ENCODE peak calls at places on chromosomes 4 and X, in six cellular contexts. C is Caco-2; X is HCT116; W is gastrocnemius medialis; K is suprapubic skin; J is CD8-positive, alpha-beta memory T cell. R is an unnamed sample. For H3K36me3 and H3K4me1, the result is how much of the 10 kb centered on the place peaks cover.

GRCh38 chrX:39935414-39936064 is 162.2 kb downstream of the BCOR start:
- DNase-seq in C (no peak), X (no peak), W (no peak), K (no peak), J (no peak), R (no peak)

GRCh38 chrX:1316527-1316926 is 20.1 kb upstream of the IL3RA start:
- DNase-seq in C (no peak), X (no peak), W (peak), K (peak), J (no peak), R (no peak)

GRCh38 chr4:108783666-108784463 is 21.0 kb upstream of the ETNPPL start:
- DNase-seq in C (no peak), X (peak), W (no peak), K (no peak), J (no peak), R (no peak)

GRCh38 chr4:128351502-128351901 is 63.9 kb upstream of the PGRMC2 start:
- DNase-seq in C (no peak), X (no peak), W (no peak), K (no peak), J (no peak), R (no peak)

GRCh38 chr4:174260099-174260498 is 23.4 kb downstream of the FBXO8 start:
- DNase-seq in C (no peak), X (no peak), W (no peak), K (no peak), J (no peak), R (no peak)

GRCh38 chr4:183129125-183129524 is 30.1 kb downstream of the WWC2 start:
- DNase-seq in C (no peak), X (no peak), W (no peak), K (no peak), J (no peak), R (no peak)

GRCh38 chrX:10656214-10656613 is 35.8 kb upstream of the MID1 start:
- DNase-seq in C (no peak), X (no peak), W (no peak), K (no peak), J (no peak), R (no peak)

GRCh38 chr4:151717271-151717670 is 43.5 kb downstream of the GATB start:
- DNase-seq in C (no peak), X (no peak), W (no peak), K (no peak), J (no peak), R (no peak)

GRCh38 chr4:170089743-170090666 is at the start of gene AADAT:
- DNase-seq in C (peak), X (peak), W (peak), K (peak), J (no peak), R (peak)

GRCh38 chr4:8359193-8359592 is 81.3 kb downstream of the ACOX3 start:
- DNase-seq in C (no peak), X (no peak), W (no peak), K (no peak), J (no peak), R (no peak)

GRCh38 chr4:138405934-138406567 is 163.9 kb upstream of the SLC7A11 start:
- DNase-seq in C (no peak), X (no peak), W (no peak), K (no peak), J (no peak), R (no peak)

GRCh38 chr4:180617203-180617602 is 1626.0 kb upstream of the TENM3 start:
- DNase-seq in C (peak), X (no peak), W (no peak), K (no peak), J (no peak), R (no peak)

GRCh38 chrX:145563159-145563558 is 254.5 kb upstream of the SLITRK2 start:
- DNase-seq in C (no peak), X (no peak), W (no peak), K (no peak), J (no peak), R (no peak)

GRCh38 chrX:40444133-40444532 is 136.6 kb upstream of the ATP6AP2 start:
- DNase-seq in C (no peak), X (no peak), W (no peak), K (no peak), J (no peak), R (no peak)

GRCh38 chr4:178448372-178449040 is 1006.3 kb upstream of the AGA start:
- DNase-seq in C (no peak), X (no peak), W (no peak), K (no peak), J (no peak), R (no peak)

GRCh38 chrX:68238568-68238967 is 194.7 kb downstream of the OPHN1 start:
- DNase-seq in C (no peak), X (no peak), W (no peak), K (no peak), J (no peak), R (no peak)

GRCh38 chrX:8971116-8971515 is 62.8 kb downstream of the FAM9B start:
- DNase-seq in C (no peak), X (peak), W (no peak), K (no peak), J (no peak), R (no peak)

GRCh38 chr4:26308573-26308972 is 12.2 kb upstream of the RBPJ start:
- DNase-seq in C (no peak), X (no peak), W (no peak), K (no peak), J (no peak), R (no peak)

GRCh38 chr4:122083356-122083755 is 68.8 kb upstream of the BLTP1 start:
- DNase-seq in C (no peak), X (no peak), W (no peak), K (no peak), J (no peak), R (no peak)

GRCh38 chr4:183504930-183505555 is at the start of gene ING2:
- DNase-seq in C (peak), X (peak), W (peak), K (peak), J (peak), R (no peak)

GRCh38 chr4:155497306-155497705 is 120.5 kb upstream of the MAP9 start:
- DNase-seq in C (no peak), X (no peak), W (no peak), K (no peak), J (no peak), R (no peak)
- H3K36me3 ChIP-seq in C (under half), X (under half), W (under half), K (under half), J (under half), R (under half)

GRCh38 chr4:140706665-140707064 is 49.5 kb downstream of the TBC1D9 start:
- DNase-seq in C (no peak), X (no peak), W (no peak), K (no peak), J (no peak), R (no peak)

GRCh38 chr4:140710784-140711622 is 45.2 kb downstream of the TBC1D9 start:
- DNase-seq in C (no peak), X (no peak), W (no peak), K (no peak), J (no peak), R (no peak)

GRCh38 chr4:140707325-140707724 is 48.9 kb downstream of the TBC1D9 start:
- DNase-seq in C (no peak), X (no peak), W (no peak), K (no peak), J (no peak), R (no peak)

GRCh38 chr4:140715121-140715520 is 41.1 kb downstream of the TBC1D9 start:
- DNase-seq in C (no peak), X (no peak), W (no peak), K (no peak), J (no peak), R (no peak)

DNA sequence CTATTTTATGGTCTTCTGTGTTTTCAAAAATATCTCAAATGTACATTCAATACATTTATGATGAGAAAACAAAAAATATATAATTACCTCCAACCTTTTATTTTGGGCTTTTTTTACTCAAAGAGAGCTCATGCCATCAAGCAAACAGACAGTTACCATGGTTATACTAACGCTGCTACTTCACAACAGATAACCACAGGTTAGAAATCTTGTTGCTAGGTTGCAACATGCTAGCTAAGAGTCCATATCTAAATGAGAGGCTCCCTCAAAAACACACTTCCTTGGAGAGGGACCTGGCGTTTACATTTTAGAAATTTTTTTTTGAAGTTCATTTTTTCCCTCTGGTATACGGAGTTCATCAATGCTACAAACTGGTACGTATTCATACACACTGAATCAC is 44.3 kb downstream of the TBC1D9 start:
- DNase-seq in C (no peak), X (no peak), W (no peak), K (no peak), J (no peak), R (no peak)
- H3K4me1 ChIP-seq in C (under half), X (under half), W (under half), K (under half), J (under half), R (under half)

GRCh38 chr4:110163327-110164070 is 34.9 kb downstream of the ELOVL6 start:
- DNase-seq in C (no peak), X (peak), W (no peak), K (no peak), J (no peak), R (no peak)
- H3K36me3 ChIP-seq in C (under half), X (under half), W (under half), K (under half), J (under half), R (under half)

GRCh38 chr4:14513471-14513870 is 488.8 kb upstream of the CPEB2 start:
- DNase-seq in C (no peak), X (no peak), W (no peak), K (no peak), J (no peak), R (no peak)
- H3K4me1 ChIP-seq in C (under half), X (under half), W (under half), K (under half), J (under half), R (under half)

GRCh38 chrX:47204970-47205369 is 11.3 kb downstream of the UBA1 start:
- DNase-seq in C (no peak), X (no peak), W (no peak), K (no peak), J (no peak), R (no peak)

GRCh38 chrX:47206316-47206715 is 12.2 kb upstream of the CDK16 start:
- DNase-seq in C (no peak), X (no peak), W (no peak), K (no peak), J (no peak), R (no peak)

GRCh38 chrX:47209508-47210238 is 8.8 kb upstream of the CDK16 start:
- DNase-seq in C (no peak), X (no peak), W (peak), K (no peak), J (no peak), R (no peak)

GRCh38 chrX:47210661-47211425 is 7.6 kb upstream of the CDK16 start:
- DNase-seq in C (no peak), X (no peak), W (no peak), K (no peak), J (no peak), R (no peak)

DNA sequence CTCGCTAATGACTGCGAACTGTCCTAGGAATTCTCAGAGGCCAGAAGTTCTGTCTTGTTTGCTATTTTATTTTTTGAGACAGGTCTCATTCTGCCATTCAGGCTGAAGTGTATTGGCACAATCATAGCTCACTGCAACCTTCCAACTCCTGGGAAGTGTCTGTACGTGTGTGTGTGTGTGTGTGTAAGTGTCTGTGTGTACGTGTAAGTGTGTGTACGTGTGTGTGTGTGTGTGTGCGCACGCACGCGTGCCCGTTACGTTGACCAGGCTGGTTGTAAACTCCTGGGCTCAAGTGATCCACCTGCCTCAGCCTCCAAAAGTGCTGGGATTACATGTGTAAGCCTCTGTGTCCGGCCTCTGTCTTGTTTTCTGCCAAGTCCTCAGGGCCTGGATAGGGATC is 10.4 kb upstream of the CDK16 start:
- DNase-seq in C (no peak), X (no peak), W (no peak), K (no peak), J (no peak), R (no peak)
- H3K36me3 ChIP-seq in C (under half), X (half or more), W (half or more), K (half or more), J (half or more), R (half or more)

GRCh38 chr4:113147498-113148231 is 98.2 kb downstream of the ANK2 start:
- DNase-seq in C (no peak), X (no peak), W (no peak), K (no peak), J (no peak), R (no peak)

GRCh38 chr4:113148925-113149324 is 99.5 kb downstream of the ANK2 start:
- DNase-seq in C (no peak), X (no peak), W (no peak), K (no peak), J (no peak), R (no peak)

GRCh38 chr4:113146876-113147358 is 97.5 kb downstream of the ANK2 start:
- DNase-seq in C (peak), X (no peak), W (peak), K (no peak), J (no peak), R (no peak)

GRCh38 chr4:113145147-113145518 is 95.7 kb downstream of the ANK2 start:
- DNase-seq in C (no peak), X (no peak), W (no peak), K (no peak), J (no peak), R (no peak)

GRCh38 chr4:113145519-113146291 is 96.3 kb downstream of the ANK2 start:
- DNase-seq in C (no peak), X (no peak), W (peak), K (no peak), J (no peak), R (peak)
- H3K4me1 ChIP-seq in C (half or more), X (under half), W (under half), K (under half), J (under half), R (under half)

GRCh38 chrX:153454901-153455550 is 9.2 kb upstream of the TREX2 start:
- DNase-seq in C (no peak), X (no peak), W (no peak), K (no peak), J (no peak), R (no peak)
- H3K36me3 ChIP-seq in C (under half), X (under half), W (under half), K (under half), J (under half), R (under half)

DNA sequence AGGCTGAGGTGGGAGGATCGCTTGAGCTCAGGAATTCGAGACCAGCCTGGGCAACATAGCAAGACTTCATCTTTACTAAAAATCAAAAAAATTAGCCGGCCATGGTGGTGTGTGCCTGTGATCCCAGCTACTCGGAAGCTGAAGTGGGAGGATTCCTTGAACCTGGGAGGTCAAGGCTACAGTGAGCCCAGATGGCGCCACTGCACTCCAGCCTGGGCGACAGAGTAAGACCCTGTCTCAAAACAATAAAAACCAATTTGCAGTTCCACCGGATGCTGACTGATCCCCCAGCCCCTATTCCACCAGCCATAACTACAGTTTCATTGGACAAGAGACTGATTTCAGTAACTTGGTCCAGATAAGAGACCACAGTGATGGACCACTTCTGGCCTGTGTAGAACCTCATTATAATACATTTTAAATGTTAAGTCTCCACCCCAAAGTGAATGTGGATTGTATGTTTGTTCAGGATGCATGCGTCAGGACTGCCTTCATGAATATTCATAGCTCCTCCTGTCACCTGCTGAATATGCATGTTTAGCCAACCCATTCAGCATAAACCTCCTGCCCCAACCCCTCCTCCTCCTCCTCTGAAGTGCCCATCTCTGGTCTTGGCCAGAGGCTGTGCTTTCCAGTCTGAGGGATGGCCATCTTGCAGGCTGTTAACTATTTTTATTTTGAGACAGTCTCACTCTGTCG is 2.3 kb upstream of the SLBP start:
- DNase-seq in C (no peak), X (no peak), W (no peak), K (no peak), J (no peak), R (no peak)
- H3K4me1 ChIP-seq in C (under half), X (under half), W (under half), K (half or more), J (under half), R (under half)

GRCh38 chr4:2696423-2696822 is 59.7 kb downstream of the TNIP2 start:
- DNase-seq in C (no peak), X (no peak), W (no peak), K (no peak), J (no peak), R (no peak)
- H3K36me3 ChIP-seq in C (under half), X (under half), W (half or more), K (half or more), J (half or more), R (under half)

DNA sequence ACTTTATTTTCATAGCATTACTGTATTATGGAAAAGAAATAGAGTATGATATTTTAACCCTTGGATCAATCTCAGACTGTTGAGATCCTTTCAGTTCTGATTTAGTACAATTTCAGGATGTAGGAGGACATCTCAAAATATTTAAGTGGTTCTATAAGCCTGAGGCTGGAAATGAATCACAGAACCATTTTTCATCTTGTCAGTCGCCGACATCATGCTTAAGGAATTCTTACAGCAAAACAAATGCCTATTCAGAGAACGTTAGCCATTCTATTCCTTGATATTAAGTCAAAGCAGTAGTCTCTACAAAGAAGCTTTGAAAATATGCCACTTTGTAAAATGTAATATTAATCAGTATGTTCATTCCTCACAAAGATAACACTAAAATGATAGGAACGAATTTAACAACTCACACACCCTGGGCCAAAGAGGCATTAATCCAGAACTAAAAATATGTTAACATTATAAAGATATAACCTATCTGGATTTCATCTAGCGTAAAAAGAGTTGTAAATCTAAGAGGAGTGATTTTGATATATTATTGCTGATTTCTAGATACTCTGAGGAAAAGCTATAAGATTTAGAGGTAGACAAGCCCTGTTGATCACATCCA is 152.0 kb downstream of the GASK1B start:
- DNase-seq in C (no peak), X (peak), W (no peak), K (no peak), J (no peak), R (no peak)
- H3K4me1 ChIP-seq in C (under half), X (under half), W (under half), K (under half), J (under half), R (under half)

R was measured in iPS DF 6.9.